ENCODE peak calls at places on chromosomes 11 and 22, in five cellular contexts. One of them, this sample, is unnamed.
A peak's percentile ranks its signal among the peaks of the same experiment; 100 is the strongest.

GRCh38 chr11:17266781-17267180 is 9.8 kb upstream of the NUCB2 start:
- DNase-seq in suprapubic skin: no peak
- DNase-seq in mammary epithelial cell: no peak
- DNase-seq in ovary: no peak
- DNase-seq in small intestine: no peak
- DNase-seq in this sample: no peak

GRCh38 chr22:36220457-36220921 is 18.8 kb downstream of the APOL2 start:
- DNase-seq in suprapubic skin: no peak
- DNase-seq in mammary epithelial cell: no peak
- DNase-seq in ovary: peak; percentile 33
- DNase-seq in small intestine: peak; percentile 59
- DNase-seq in this sample: peak; percentile 21

GRCh38 chr22:37749831-37750595 is 53.2 kb downstream of the TRIOBP start:
- DNase-seq in suprapubic skin: no peak
- DNase-seq in mammary epithelial cell: peak; percentile 97
- DNase-seq in ovary: no peak
- DNase-seq in small intestine: no peak
- DNase-seq in this sample: no peak

GRCh38 chr22:30947163-30947820 is 21.3 kb downstream of the MORC2 start:
- DNase-seq in suprapubic skin: no peak
- DNase-seq in mammary epithelial cell: peak; percentile 93
- DNase-seq in ovary: no peak
- DNase-seq in small intestine: no peak
- DNase-seq in this sample: peak; percentile 38

GRCh38 chr11:43984519-43985385 is 42.3 kb downstream of the C11orf96 start:
- DNase-seq in suprapubic skin: no peak
- DNase-seq in mammary epithelial cell: no peak
- DNase-seq in ovary: no peak
- DNase-seq in small intestine: peak; percentile 46
- DNase-seq in this sample: peak; percentile 25

GRCh38 chr22:46436595-46437163 is 100.7 kb downstream of the CELSR1 start:
- DNase-seq in suprapubic skin: no peak
- DNase-seq in mammary epithelial cell: peak; percentile 90
- DNase-seq in ovary: no peak
- DNase-seq in small intestine: no peak
- DNase-seq in this sample: no peak

GRCh38 chr11:122159173-122159701 is 43.2 kb upstream of the BLID start:
- DNase-seq in suprapubic skin: no peak
- DNase-seq in mammary epithelial cell: peak; percentile 52
- DNase-seq in ovary: peak; percentile 52
- DNase-seq in small intestine: no peak
- DNase-seq in this sample: no peak

GRCh38 chr11:22787565-22788162 is 41.9 kb downstream of the SVIP start:
- DNase-seq in suprapubic skin: no peak
- DNase-seq in mammary epithelial cell: peak; percentile 16
- DNase-seq in ovary: peak; percentile 9
- DNase-seq in small intestine: peak; percentile 59
- DNase-seq in this sample: no peak

GRCh38 chr11:105265859-105266258 is 126.3 kb upstream of the CARD18 start:
- DNase-seq in suprapubic skin: no peak
- DNase-seq in mammary epithelial cell: peak; percentile 62
- DNase-seq in ovary: no peak
- DNase-seq in small intestine: no peak
- DNase-seq in this sample: no peak

GRCh38 chr11:17460406-17460805 is 16.2 kb downstream of the ABCC8 start:
- DNase-seq in suprapubic skin: no peak
- DNase-seq in mammary epithelial cell: no peak
- DNase-seq in ovary: no peak
- DNase-seq in small intestine: no peak
- DNase-seq in this sample: no peak

GRCh38 chr22:29700949-29701927 is 18.6 kb upstream of the CABP7 start:
- DNase-seq in suprapubic skin: no peak
- DNase-seq in mammary epithelial cell: no peak
- DNase-seq in ovary: no peak
- DNase-seq in small intestine: peak; percentile 65
- DNase-seq in this sample: no peak

GRCh38 chr11:26134481-26135355 is 197.2 kb upstream of the ANO3 start:
- DNase-seq in suprapubic skin: no peak
- DNase-seq in mammary epithelial cell: peak; percentile 32
- DNase-seq in ovary: no peak
- DNase-seq in small intestine: peak; percentile 3
- DNase-seq in this sample: no peak

GRCh38 chr22:33271390-33272161 is 213.4 kb upstream of the SYN3 start:
- DNase-seq in suprapubic skin: no peak
- DNase-seq in mammary epithelial cell: no peak
- DNase-seq in ovary: peak; percentile 24
- DNase-seq in small intestine: no peak
- DNase-seq in this sample: peak; percentile 68

GRCh38 chr11:76769071-76769560 is 14.0 kb upstream of the TSKU start:
- DNase-seq in suprapubic skin: no peak
- DNase-seq in mammary epithelial cell: no peak
- DNase-seq in ovary: no peak
- DNase-seq in small intestine: no peak
- DNase-seq in this sample: no peak

GRCh38 chr11:44671234-44671633 is 55.5 kb upstream of the TSPAN18 start:
- DNase-seq in suprapubic skin: peak; percentile 41
- DNase-seq in mammary epithelial cell: no peak
- DNase-seq in ovary: no peak
- DNase-seq in small intestine: no peak
- DNase-seq in this sample: no peak

GRCh38 chr11:64742087-64742939 is 1.6 kb downstream of the RASGRP2 start:
- DNase-seq in suprapubic skin: no peak
- DNase-seq in mammary epithelial cell: no peak
- DNase-seq in ovary: no peak
- DNase-seq in small intestine: peak; percentile 29
- DNase-seq in this sample: peak; percentile 34

GRCh38 chr22:42343136-42343484 is 72.7 kb upstream of the TCF20 start:
- DNase-seq in suprapubic skin: no peak
- DNase-seq in mammary epithelial cell: no peak
- DNase-seq in ovary: no peak
- DNase-seq in small intestine: no peak
- DNase-seq in this sample: no peak

GRCh38 chr22:42340695-42341383 is 70.4 kb upstream of the TCF20 start:
- DNase-seq in suprapubic skin: no peak
- DNase-seq in mammary epithelial cell: no peak
- DNase-seq in ovary: no peak
- DNase-seq in small intestine: no peak
- DNase-seq in this sample: no peak

GRCh38 chr22:42343551-42344081 is 73.2 kb upstream of the TCF20 start:
- DNase-seq in suprapubic skin: no peak
- DNase-seq in mammary epithelial cell: no peak
- DNase-seq in ovary: peak; percentile 38
- DNase-seq in small intestine: no peak
- DNase-seq in this sample: no peak

GRCh38 chr22:42341779-42342178 is 71.3 kb upstream of the TCF20 start:
- DNase-seq in suprapubic skin: no peak
- DNase-seq in mammary epithelial cell: no peak
- DNase-seq in ovary: no peak
- DNase-seq in small intestine: no peak
- DNase-seq in this sample: no peak

DNA sequence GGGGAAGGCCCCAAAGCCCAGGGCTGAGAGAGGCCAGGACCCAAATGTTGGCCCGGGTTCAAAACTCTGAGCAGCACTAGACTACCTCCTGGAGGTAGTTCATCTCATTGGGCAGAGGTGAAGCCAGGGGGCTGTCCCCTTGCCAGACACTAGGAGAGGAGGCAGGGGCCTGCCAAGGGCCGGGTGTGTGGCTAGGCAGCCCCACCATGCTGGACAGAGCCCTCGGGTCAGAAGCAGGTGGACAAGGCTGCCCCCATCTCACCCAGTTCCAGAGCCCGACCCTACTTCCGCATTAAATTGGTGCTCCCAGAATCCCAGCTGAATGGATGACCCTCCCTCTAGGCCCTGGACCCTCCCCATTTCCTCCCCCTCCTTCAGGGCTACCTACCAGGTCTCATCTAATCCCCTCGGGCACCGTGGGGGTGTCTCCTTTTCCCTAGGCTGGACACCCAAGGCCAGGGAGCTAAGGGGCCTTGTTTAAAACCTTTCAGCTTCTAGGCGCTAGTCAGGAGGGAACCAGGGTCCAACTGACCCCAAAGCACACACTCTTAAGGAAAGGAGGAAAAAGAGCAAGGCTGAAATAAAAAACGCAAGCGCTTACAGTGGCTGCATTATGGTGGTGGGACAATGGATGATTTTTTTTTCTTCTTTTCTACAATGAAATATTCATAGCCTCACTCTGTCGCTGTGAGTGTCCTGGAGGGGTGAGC is 72.1 kb upstream of the TCF20 start:
- DNase-seq in suprapubic skin: no peak
- DNase-seq in mammary epithelial cell: no peak
- DNase-seq in ovary: no peak
- DNase-seq in small intestine: no peak
- DNase-seq in this sample: no peak
- H3K4me3 ChIP-seq in suprapubic skin: peak overlapping the region; percentile 44
- H3K4me3 ChIP-seq in mammary epithelial cell: peak overlapping the region; percentile 45
- H3K4me3 ChIP-seq in ovary: peak overlapping the region; percentile 44
- H3K4me3 ChIP-seq in small intestine: no peak overlapping the region
- H3K4me3 ChIP-seq in this sample: peak overlapping the region; percentile 35

GRCh38 chr11:250740-251299 is 14.0 kb downstream of the PSMD13 start:
- DNase-seq in suprapubic skin: no peak
- DNase-seq in mammary epithelial cell: peak; percentile 11
- DNase-seq in ovary: no peak
- DNase-seq in small intestine: peak; percentile 70
- DNase-seq in this sample: peak; percentile 48
- H3K27ac ChIP-seq in suprapubic skin: no peak overlapping the region
- H3K27ac ChIP-seq in mammary epithelial cell: no peak overlapping the region
- H3K27ac ChIP-seq in ovary: no peak overlapping the region
- H3K27ac ChIP-seq in small intestine: no peak overlapping the region
- H3K27ac ChIP-seq in this sample: no peak overlapping the region

GRCh38 chr11:33015621-33016551 is at the start of gene DEPDC7:
- DNase-seq in suprapubic skin: peak; percentile 90
- DNase-seq in mammary epithelial cell: peak; percentile 78
- DNase-seq in ovary: peak; percentile 87
- DNase-seq in small intestine: peak; percentile 92
- DNase-seq in this sample: peak; percentile 74

GRCh38 chr11:33017478-33017877 is 1.8 kb downstream of the DEPDC7 start:
- DNase-seq in suprapubic skin: no peak
- DNase-seq in mammary epithelial cell: no peak
- DNase-seq in ovary: no peak
- DNase-seq in small intestine: peak; percentile 44
- DNase-seq in this sample: no peak

GRCh38 chr11:33018840-33019239 is 3.2 kb downstream of the DEPDC7 start:
- DNase-seq in suprapubic skin: no peak
- DNase-seq in mammary epithelial cell: no peak
- DNase-seq in ovary: no peak
- DNase-seq in small intestine: no peak
- DNase-seq in this sample: no peak

GRCh38 chr11:33018005-33018404 is 2.3 kb downstream of the DEPDC7 start:
- DNase-seq in suprapubic skin: no peak
- DNase-seq in mammary epithelial cell: no peak
- DNase-seq in ovary: no peak
- DNase-seq in small intestine: peak; percentile 76
- DNase-seq in this sample: no peak

GRCh38 chr11:33016654-33017053 is 976 bp downstream of the DEPDC7 start:
- DNase-seq in suprapubic skin: no peak
- DNase-seq in mammary epithelial cell: peak; percentile 17
- DNase-seq in ovary: no peak
- DNase-seq in small intestine: no peak
- DNase-seq in this sample: no peak
- H3K4me3 ChIP-seq in suprapubic skin: peak overlapping the region; percentile 74
- H3K4me3 ChIP-seq in mammary epithelial cell: peak overlapping the region; percentile 73
- H3K4me3 ChIP-seq in ovary: peak overlapping the region; percentile 51
- H3K4me3 ChIP-seq in small intestine: peak overlapping the region; percentile 89
- H3K4me3 ChIP-seq in this sample: peak overlapping the region; percentile 59

GRCh38 chr11:1485504-1485885 is 1.1 kb downstream of the MOB2 start:
- DNase-seq in suprapubic skin: no peak
- DNase-seq in mammary epithelial cell: no peak
- DNase-seq in ovary: no peak
- DNase-seq in small intestine: no peak
- DNase-seq in this sample: no peak
- H3K27ac ChIP-seq in suprapubic skin: peak overlapping the region; percentile 49
- H3K27ac ChIP-seq in mammary epithelial cell: no peak overlapping the region
- H3K27ac ChIP-seq in ovary: no peak overlapping the region
- H3K27ac ChIP-seq in small intestine: no peak overlapping the region
- H3K27ac ChIP-seq in this sample: no peak overlapping the region

GRCh38 chr11:118908931-118909618 is 16.7 kb downstream of the BCL9L start:
- DNase-seq in suprapubic skin: no peak
- DNase-seq in mammary epithelial cell: peak; percentile 23
- DNase-seq in ovary: peak; percentile 93
- DNase-seq in small intestine: no peak
- DNase-seq in this sample: peak; percentile 83

GRCh38 chr11:118909619-118910308 is 16.0 kb downstream of the BCL9L start:
- DNase-seq in suprapubic skin: no peak
- DNase-seq in mammary epithelial cell: peak; percentile 11
- DNase-seq in ovary: no peak
- DNase-seq in small intestine: no peak
- DNase-seq in this sample: no peak

GRCh38 chr11:118908264-118908663 is 17.5 kb downstream of the BCL9L start:
- DNase-seq in suprapubic skin: no peak
- DNase-seq in mammary epithelial cell: no peak
- DNase-seq in ovary: peak; percentile 18
- DNase-seq in small intestine: no peak
- DNase-seq in this sample: no peak

GRCh38 chr11:118907749-118908106 is 18.0 kb downstream of the BCL9L start:
- DNase-seq in suprapubic skin: no peak
- DNase-seq in mammary epithelial cell: no peak
- DNase-seq in ovary: no peak
- DNase-seq in small intestine: no peak
- DNase-seq in this sample: no peak

GRCh38 chr11:118907051-118907748 is 18.5 kb downstream of the BCL9L start:
- DNase-seq in suprapubic skin: no peak
- DNase-seq in mammary epithelial cell: peak; percentile 69
- DNase-seq in ovary: peak; percentile 73
- DNase-seq in small intestine: peak; percentile 89
- DNase-seq in this sample: peak; percentile 81
- H3K4me3 ChIP-seq in suprapubic skin: peak overlapping the region; percentile 15
- H3K4me3 ChIP-seq in mammary epithelial cell: no peak overlapping the region
- H3K4me3 ChIP-seq in ovary: no peak overlapping the region
- H3K4me3 ChIP-seq in small intestine: no peak overlapping the region
- H3K4me3 ChIP-seq in this sample: no peak overlapping the region

GRCh38 chr22:38843716-38844660 is at the start of gene NPTXR:
- DNase-seq in suprapubic skin: no peak
- DNase-seq in mammary epithelial cell: no peak
- DNase-seq in ovary: peak; percentile 60
- DNase-seq in small intestine: peak; percentile 20
- DNase-seq in this sample: no peak

GRCh38 chr22:38843201-38843715 is 570 bp downstream of the NPTXR start:
- DNase-seq in suprapubic skin: no peak
- DNase-seq in mammary epithelial cell: peak; percentile 56
- DNase-seq in ovary: peak; percentile 61
- DNase-seq in small intestine: peak; percentile 16
- DNase-seq in this sample: peak; percentile 60

GRCh38 chr22:38842512-38843200 is 1.2 kb downstream of the NPTXR start:
- DNase-seq in suprapubic skin: no peak
- DNase-seq in mammary epithelial cell: no peak
- DNase-seq in ovary: no peak
- DNase-seq in small intestine: no peak
- DNase-seq in this sample: no peak

GRCh38 chr22:38845368-38845740 is 1.5 kb upstream of the NPTXR start:
- DNase-seq in suprapubic skin: no peak
- DNase-seq in mammary epithelial cell: no peak
- DNase-seq in ovary: no peak
- DNase-seq in small intestine: no peak
- DNase-seq in this sample: no peak

GRCh38 chr22:38844661-38845367 is 986 bp upstream of the NPTXR start:
- DNase-seq in suprapubic skin: no peak
- DNase-seq in mammary epithelial cell: no peak
- DNase-seq in ovary: no peak
- DNase-seq in small intestine: no peak
- DNase-seq in this sample: no peak
- H3K27ac ChIP-seq in suprapubic skin: no peak overlapping the region
- H3K27ac ChIP-seq in mammary epithelial cell: no peak overlapping the region
- H3K27ac ChIP-seq in ovary: peak overlapping the region; percentile 64
- H3K27ac ChIP-seq in small intestine: no peak overlapping the region
- H3K27ac ChIP-seq in this sample: peak overlapping the region; percentile 58